ENCODE peak calls at places on chromosomes 4 and X, in ten cellular contexts. One of them, this sample, is unnamed.

GRCh38 chr4:55409468-55410171 is 13.9 kb downstream of the TMEM165 start:
- DNase-seq in foreskin fibroblast: no peak
- DNase-seq in right lobe of liver: no peak
- DNase-seq in suprapubic skin: no peak
- DNase-seq in colonic mucosa: no peak
- DNase-seq in PC-3: no peak
- DNase-seq in dorsolateral prefrontal cortex: no peak
- DNase-seq in sigmoid colon: no peak
- DNase-seq in tibial artery: no peak
- DNase-seq in activated CD8-positive, alpha-beta T cell treated with anti-CD3 and anti-CD28 coated beads for 36 hours: no peak
- DNase-seq in this sample: peak

GRCh38 chr4:186161138-186161537 is 30.2 kb upstream of the CYP4V2 start:
- DNase-seq in colonic mucosa: no peak
- DNase-seq in tibial artery: no peak
- DNase-seq in PC-3: no peak
- DNase-seq in suprapubic skin: no peak
- DNase-seq in activated CD8-positive, alpha-beta T cell treated with anti-CD3 and anti-CD28 coated beads for 36 hours: peak
- DNase-seq in sigmoid colon: no peak
- DNase-seq in dorsolateral prefrontal cortex: no peak
- DNase-seq in foreskin fibroblast: no peak
- DNase-seq in right lobe of liver: no peak
- DNase-seq in this sample: no peak

GRCh38 chrX:118117069-118117405 is 427 bp upstream of the KLHL13 start:
- DNase-seq in PC-3: peak
- DNase-seq in sigmoid colon: peak
- DNase-seq in right lobe of liver: no peak
- DNase-seq in activated CD8-positive, alpha-beta T cell treated with anti-CD3 and anti-CD28 coated beads for 36 hours: peak
- DNase-seq in foreskin fibroblast: peak
- DNase-seq in tibial artery: peak
- DNase-seq in dorsolateral prefrontal cortex: no peak
- DNase-seq in colonic mucosa: no peak
- DNase-seq in suprapubic skin: peak
- DNase-seq in this sample: no peak

GRCh38 chr4:169251291-169252235 is 19.2 kb downstream of the SH3RF1 start:
- DNase-seq in right lobe of liver: no peak
- DNase-seq in foreskin fibroblast: no peak
- DNase-seq in colonic mucosa: peak
- DNase-seq in PC-3: peak
- DNase-seq in activated CD8-positive, alpha-beta T cell treated with anti-CD3 and anti-CD28 coated beads for 36 hours: no peak
- DNase-seq in suprapubic skin: no peak
- DNase-seq in dorsolateral prefrontal cortex: no peak
- DNase-seq in tibial artery: no peak
- DNase-seq in sigmoid colon: no peak
- DNase-seq in this sample: no peak

GRCh38 chr4:125283702-125284279 is 31.0 kb upstream of the FAT4 start:
- DNase-seq in suprapubic skin: no peak
- DNase-seq in dorsolateral prefrontal cortex: no peak
- DNase-seq in sigmoid colon: no peak
- DNase-seq in colonic mucosa: no peak
- DNase-seq in foreskin fibroblast: peak
- DNase-seq in activated CD8-positive, alpha-beta T cell treated with anti-CD3 and anti-CD28 coated beads for 36 hours: no peak
- DNase-seq in tibial artery: no peak
- DNase-seq in right lobe of liver: no peak
- DNase-seq in PC-3: peak
- DNase-seq in this sample: peak

GRCh38 chr4:183960021-183960420 is 54.9 kb downstream of the STOX2 start:
- DNase-seq in suprapubic skin: no peak
- DNase-seq in dorsolateral prefrontal cortex: peak
- DNase-seq in sigmoid colon: peak
- DNase-seq in right lobe of liver: no peak
- DNase-seq in activated CD8-positive, alpha-beta T cell treated with anti-CD3 and anti-CD28 coated beads for 36 hours: no peak
- DNase-seq in tibial artery: no peak
- DNase-seq in foreskin fibroblast: no peak
- DNase-seq in PC-3: peak
- DNase-seq in colonic mucosa: peak
- DNase-seq in this sample: no peak

GRCh38 chr4:184617611-184618196 is 31.5 kb downstream of the CASP3 start:
- DNase-seq in foreskin fibroblast: no peak
- DNase-seq in PC-3: no peak
- DNase-seq in tibial artery: peak
- DNase-seq in right lobe of liver: peak
- DNase-seq in sigmoid colon: no peak
- DNase-seq in dorsolateral prefrontal cortex: no peak
- DNase-seq in activated CD8-positive, alpha-beta T cell treated with anti-CD3 and anti-CD28 coated beads for 36 hours: no peak
- DNase-seq in colonic mucosa: peak
- DNase-seq in suprapubic skin: no peak
- DNase-seq in this sample: peak

GRCh38 chrX:19840899-19841648 is 46.3 kb downstream of the SH3KBP1 start:
- DNase-seq in right lobe of liver: no peak
- DNase-seq in dorsolateral prefrontal cortex: no peak
- DNase-seq in PC-3: no peak
- DNase-seq in suprapubic skin: no peak
- DNase-seq in foreskin fibroblast: no peak
- DNase-seq in colonic mucosa: no peak
- DNase-seq in tibial artery: no peak
- DNase-seq in sigmoid colon: no peak
- DNase-seq in activated CD8-positive, alpha-beta T cell treated with anti-CD3 and anti-CD28 coated beads for 36 hours: peak
- DNase-seq in this sample: peak

GRCh38 chr4:173038192-173038896 is 130.3 kb upstream of the GALNT7 start:
- DNase-seq in tibial artery: no peak
- DNase-seq in sigmoid colon: no peak
- DNase-seq in activated CD8-positive, alpha-beta T cell treated with anti-CD3 and anti-CD28 coated beads for 36 hours: no peak
- DNase-seq in colonic mucosa: peak
- DNase-seq in PC-3: peak
- DNase-seq in right lobe of liver: no peak
- DNase-seq in foreskin fibroblast: no peak
- DNase-seq in suprapubic skin: no peak
- DNase-seq in dorsolateral prefrontal cortex: no peak
- DNase-seq in this sample: no peak

GRCh38 chrX:70254063-70254400 is 6.0 kb downstream of the P2RY4 start:
- DNase-seq in activated CD8-positive, alpha-beta T cell treated with anti-CD3 and anti-CD28 coated beads for 36 hours: no peak
- DNase-seq in dorsolateral prefrontal cortex: no peak
- DNase-seq in foreskin fibroblast: no peak
- DNase-seq in PC-3: no peak
- DNase-seq in suprapubic skin: no peak
- DNase-seq in tibial artery: no peak
- DNase-seq in colonic mucosa: no peak
- DNase-seq in right lobe of liver: no peak
- DNase-seq in sigmoid colon: no peak
- DNase-seq in this sample: no peak

GRCh38 chr4:23297327-23297726 is 592.5 kb downstream of the PPARGC1A start:
- DNase-seq in foreskin fibroblast: no peak
- DNase-seq in PC-3: peak
- DNase-seq in right lobe of liver: no peak
- DNase-seq in activated CD8-positive, alpha-beta T cell treated with anti-CD3 and anti-CD28 coated beads for 36 hours: no peak
- DNase-seq in tibial artery: no peak
- DNase-seq in dorsolateral prefrontal cortex: no peak
- DNase-seq in suprapubic skin: no peak
- DNase-seq in colonic mucosa: no peak
- DNase-seq in sigmoid colon: no peak
- DNase-seq in this sample: no peak

GRCh38 chr4:18882468-18882867 is 860.9 kb upstream of the LCORL start:
- DNase-seq in sigmoid colon: no peak
- DNase-seq in dorsolateral prefrontal cortex: no peak
- DNase-seq in PC-3: peak
- DNase-seq in tibial artery: no peak
- DNase-seq in activated CD8-positive, alpha-beta T cell treated with anti-CD3 and anti-CD28 coated beads for 36 hours: no peak
- DNase-seq in right lobe of liver: no peak
- DNase-seq in foreskin fibroblast: peak
- DNase-seq in suprapubic skin: no peak
- DNase-seq in colonic mucosa: no peak
- DNase-seq in this sample: peak

GRCh38 chrX:53437211-53437610 is 3.0 kb upstream of the HSD17B10 start:
- DNase-seq in PC-3: no peak
- DNase-seq in activated CD8-positive, alpha-beta T cell treated with anti-CD3 and anti-CD28 coated beads for 36 hours: no peak
- DNase-seq in tibial artery: no peak
- DNase-seq in suprapubic skin: no peak
- DNase-seq in right lobe of liver: no peak
- DNase-seq in dorsolateral prefrontal cortex: no peak
- DNase-seq in sigmoid colon: no peak
- DNase-seq in colonic mucosa: no peak
- DNase-seq in foreskin fibroblast: no peak
- DNase-seq in this sample: no peak

GRCh38 chr4:86957214-86957613 is 22.4 kb downstream of the AFF1 start:
- DNase-seq in suprapubic skin: no peak
- DNase-seq in tibial artery: no peak
- DNase-seq in right lobe of liver: no peak
- DNase-seq in foreskin fibroblast: no peak
- DNase-seq in colonic mucosa: no peak
- DNase-seq in sigmoid colon: no peak
- DNase-seq in activated CD8-positive, alpha-beta T cell treated with anti-CD3 and anti-CD28 coated beads for 36 hours: no peak
- DNase-seq in dorsolateral prefrontal cortex: no peak
- DNase-seq in PC-3: peak
- DNase-seq in this sample: peak

GRCh38 chr4:185787926-185788679 is 23.9 kb downstream of the SORBS2 start:
- DNase-seq in foreskin fibroblast: no peak
- DNase-seq in right lobe of liver: no peak
- DNase-seq in activated CD8-positive, alpha-beta T cell treated with anti-CD3 and anti-CD28 coated beads for 36 hours: no peak
- DNase-seq in dorsolateral prefrontal cortex: no peak
- DNase-seq in sigmoid colon: no peak
- DNase-seq in suprapubic skin: no peak
- DNase-seq in colonic mucosa: no peak
- DNase-seq in PC-3: no peak
- DNase-seq in tibial artery: no peak
- DNase-seq in this sample: no peak

GRCh38 chrX:109889289-109890006 is 113.5 kb upstream of the TMEM164 start:
- DNase-seq in PC-3: peak
- DNase-seq in suprapubic skin: no peak
- DNase-seq in tibial artery: no peak
- DNase-seq in activated CD8-positive, alpha-beta T cell treated with anti-CD3 and anti-CD28 coated beads for 36 hours: no peak
- DNase-seq in foreskin fibroblast: no peak
- DNase-seq in right lobe of liver: peak
- DNase-seq in dorsolateral prefrontal cortex: no peak
- DNase-seq in sigmoid colon: no peak
- DNase-seq in colonic mucosa: no peak
- DNase-seq in this sample: peak
- TF ChIP-seq CTCF in PC-3: peak
- TF ChIP-seq CTCF in suprapubic skin: no peak
- TF ChIP-seq CTCF in tibial artery: no peak
- TF ChIP-seq CTCF in activated CD8-positive, alpha-beta T cell treated with anti-CD3 and anti-CD28 coated beads for 36 hours: no peak
- TF ChIP-seq CTCF in foreskin fibroblast: peak
- TF ChIP-seq CTCF in right lobe of liver: no peak
- TF ChIP-seq CTCF in dorsolateral prefrontal cortex: no peak
- TF ChIP-seq CTCF in sigmoid colon: no peak
- TF ChIP-seq CTCF in colonic mucosa: no peak
- TF ChIP-seq CTCF in this sample: peak

GRCh38 chr4:175884048-175884447 is 72.0 kb upstream of the GPM6A start:
- DNase-seq in tibial artery: no peak
- DNase-seq in dorsolateral prefrontal cortex: no peak
- DNase-seq in sigmoid colon: no peak
- DNase-seq in activated CD8-positive, alpha-beta T cell treated with anti-CD3 and anti-CD28 coated beads for 36 hours: no peak
- DNase-seq in right lobe of liver: no peak
- DNase-seq in suprapubic skin: no peak
- DNase-seq in colonic mucosa: no peak
- DNase-seq in PC-3: peak
- DNase-seq in foreskin fibroblast: no peak
- DNase-seq in this sample: peak
- TF ChIP-seq CTCF in tibial artery: no peak
- TF ChIP-seq CTCF in dorsolateral prefrontal cortex: no peak
- TF ChIP-seq CTCF in sigmoid colon: no peak
- TF ChIP-seq CTCF in activated CD8-positive, alpha-beta T cell treated with anti-CD3 and anti-CD28 coated beads for 36 hours: no peak
- TF ChIP-seq CTCF in right lobe of liver: no peak
- TF ChIP-seq CTCF in suprapubic skin: no peak
- TF ChIP-seq CTCF in colonic mucosa: no peak
- TF ChIP-seq CTCF in PC-3: no peak
- TF ChIP-seq CTCF in foreskin fibroblast: no peak
- TF ChIP-seq CTCF in this sample: no peak

GRCh38 chrX:48540480-48540879 is 966 bp downstream of the TBC1D25 start:
- DNase-seq in tibial artery: no peak
- DNase-seq in colonic mucosa: no peak
- DNase-seq in activated CD8-positive, alpha-beta T cell treated with anti-CD3 and anti-CD28 coated beads for 36 hours: no peak
- DNase-seq in dorsolateral prefrontal cortex: no peak
- DNase-seq in suprapubic skin: no peak
- DNase-seq in sigmoid colon: peak
- DNase-seq in PC-3: no peak
- DNase-seq in right lobe of liver: no peak
- DNase-seq in foreskin fibroblast: no peak
- DNase-seq in this sample: no peak

GRCh38 chrX:48539345-48540014 is at the start of gene TBC1D25:
- DNase-seq in tibial artery: peak
- DNase-seq in PC-3: peak
- DNase-seq in right lobe of liver: peak
- DNase-seq in suprapubic skin: peak
- DNase-seq in activated CD8-positive, alpha-beta T cell treated with anti-CD3 and anti-CD28 coated beads for 36 hours: peak
- DNase-seq in dorsolateral prefrontal cortex: peak
- DNase-seq in colonic mucosa: peak
- DNase-seq in sigmoid colon: peak
- DNase-seq in foreskin fibroblast: peak
- DNase-seq in this sample: peak

GRCh38 chrX:48541140-48541814 is 1.8 kb downstream of the TBC1D25 start:
- DNase-seq in tibial artery: no peak
- DNase-seq in foreskin fibroblast: no peak
- DNase-seq in sigmoid colon: peak
- DNase-seq in right lobe of liver: no peak
- DNase-seq in activated CD8-positive, alpha-beta T cell treated with anti-CD3 and anti-CD28 coated beads for 36 hours: no peak
- DNase-seq in dorsolateral prefrontal cortex: no peak
- DNase-seq in colonic mucosa: no peak
- DNase-seq in suprapubic skin: no peak
- DNase-seq in PC-3: no peak
- DNase-seq in this sample: no peak

GRCh38 chrX:48538641-48539344 is 721 bp upstream of the TBC1D25 start:
- DNase-seq in suprapubic skin: no peak
- DNase-seq in activated CD8-positive, alpha-beta T cell treated with anti-CD3 and anti-CD28 coated beads for 36 hours: no peak
- DNase-seq in tibial artery: no peak
- DNase-seq in colonic mucosa: no peak
- DNase-seq in sigmoid colon: peak
- DNase-seq in foreskin fibroblast: no peak
- DNase-seq in dorsolateral prefrontal cortex: no peak
- DNase-seq in PC-3: no peak
- DNase-seq in right lobe of liver: no peak
- DNase-seq in this sample: no peak

GRCh38 chrX:48540015-48540350 is 469 bp downstream of the TBC1D25 start:
- DNase-seq in dorsolateral prefrontal cortex: no peak
- DNase-seq in activated CD8-positive, alpha-beta T cell treated with anti-CD3 and anti-CD28 coated beads for 36 hours: peak
- DNase-seq in sigmoid colon: no peak
- DNase-seq in tibial artery: no peak
- DNase-seq in colonic mucosa: peak
- DNase-seq in PC-3: no peak
- DNase-seq in suprapubic skin: no peak
- DNase-seq in right lobe of liver: no peak
- DNase-seq in foreskin fibroblast: peak
- DNase-seq in this sample: peak
- TF ChIP-seq CTCF in dorsolateral prefrontal cortex: no peak
- TF ChIP-seq CTCF in activated CD8-positive, alpha-beta T cell treated with anti-CD3 and anti-CD28 coated beads for 36 hours: no peak
- TF ChIP-seq CTCF in sigmoid colon: no peak
- TF ChIP-seq CTCF in tibial artery: no peak
- TF ChIP-seq CTCF in colonic mucosa: no peak
- TF ChIP-seq CTCF in PC-3: no peak
- TF ChIP-seq CTCF in suprapubic skin: no peak
- TF ChIP-seq CTCF in right lobe of liver: no peak
- TF ChIP-seq CTCF in foreskin fibroblast: no peak
- TF ChIP-seq CTCF in this sample: no peak

DNA sequence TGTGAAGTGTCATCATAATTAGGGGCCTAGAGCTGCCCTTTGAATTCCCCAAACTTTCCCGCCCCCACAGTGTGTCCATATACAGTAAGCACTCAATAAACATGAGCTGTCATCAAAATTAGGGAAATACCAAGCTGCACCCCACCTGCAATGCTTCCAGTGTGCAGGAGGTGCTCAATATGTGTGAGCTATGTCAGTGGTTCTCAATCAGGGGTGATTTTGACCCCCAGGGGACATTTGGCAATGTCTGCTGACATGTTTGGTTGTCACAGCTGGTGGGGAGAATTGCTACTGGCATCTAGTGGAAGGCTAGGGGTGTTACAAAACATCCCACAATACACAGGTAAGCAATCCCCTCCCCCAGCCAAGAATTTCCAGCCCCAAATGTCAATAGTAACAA is 750 bp downstream of the CFP start:
- DNase-seq in sigmoid colon: no peak
- DNase-seq in dorsolateral prefrontal cortex: no peak
- DNase-seq in suprapubic skin: no peak
- DNase-seq in PC-3: peak
- DNase-seq in right lobe of liver: no peak
- DNase-seq in foreskin fibroblast: no peak
- DNase-seq in colonic mucosa: no peak
- DNase-seq in activated CD8-positive, alpha-beta T cell treated with anti-CD3 and anti-CD28 coated beads for 36 hours: peak
- DNase-seq in tibial artery: no peak
- DNase-seq in this sample: no peak
- TF ChIP-seq CTCF in sigmoid colon: no peak
- TF ChIP-seq CTCF in dorsolateral prefrontal cortex: no peak
- TF ChIP-seq CTCF in suprapubic skin: no peak
- TF ChIP-seq CTCF in PC-3: peak
- TF ChIP-seq CTCF in right lobe of liver: peak
- TF ChIP-seq CTCF in foreskin fibroblast: no peak
- TF ChIP-seq CTCF in colonic mucosa: no peak
- TF ChIP-seq CTCF in activated CD8-positive, alpha-beta T cell treated with anti-CD3 and anti-CD28 coated beads for 36 hours: no peak
- TF ChIP-seq CTCF in tibial artery: no peak
- TF ChIP-seq CTCF in this sample: peak